ENCODE peak calls at places on chromosomes 2 and 18, in nine cellular contexts. One of them, this sample, is unnamed.

GRCh38 chr2:235468978-235469694 is 24.7 kb upstream of the AGAP1 start:
- DNase-seq in uterus: peak; percentile 20
- DNase-seq in psoas muscle: peak; percentile 18
- DNase-seq in PC-3: peak; percentile 95
- DNase-seq in right lobe of liver: no peak
- DNase-seq in IMR-90: peak; percentile 94
- DNase-seq in endothelial cell of umbilical vein: no peak
- DNase-seq in fibroblast of lung: peak; percentile 91
- DNase-seq in SJCRH30: peak; percentile 40
- DNase-seq in this sample: peak; percentile 37

GRCh38 chr2:73970850-73971471 is 13.7 kb upstream of the TET3 start:
- DNase-seq in uterus: peak; percentile 37
- DNase-seq in psoas muscle: peak; percentile 74
- DNase-seq in PC-3: no peak
- DNase-seq in right lobe of liver: peak; percentile 78
- DNase-seq in IMR-90: no peak
- DNase-seq in endothelial cell of umbilical vein: peak; percentile 76
- DNase-seq in fibroblast of lung: peak; percentile 36
- DNase-seq in SJCRH30: peak; percentile 38
- DNase-seq in this sample: peak; percentile 82

GRCh38 chr2:46256563-46257142 is 40.6 kb upstream of the EPAS1 start:
- DNase-seq in uterus: no peak
- DNase-seq in psoas muscle: no peak
- DNase-seq in PC-3: no peak
- DNase-seq in right lobe of liver: no peak
- DNase-seq in IMR-90: no peak
- DNase-seq in endothelial cell of umbilical vein: peak; percentile 28
- DNase-seq in fibroblast of lung: no peak
- DNase-seq in SJCRH30: no peak
- DNase-seq in this sample: no peak

GRCh38 chr2:169011698-169012097 is 19.4 kb downstream of the ABCB11 start:
- DNase-seq in uterus: no peak
- DNase-seq in psoas muscle: no peak
- DNase-seq in PC-3: no peak
- DNase-seq in right lobe of liver: no peak
- DNase-seq in IMR-90: no peak
- DNase-seq in endothelial cell of umbilical vein: no peak
- DNase-seq in fibroblast of lung: no peak
- DNase-seq in SJCRH30: no peak
- DNase-seq in this sample: no peak

GRCh38 chr18:8929381-8929780 is 173.1 kb upstream of the NDUFV2 start:
- DNase-seq in uterus: no peak
- DNase-seq in psoas muscle: no peak
- DNase-seq in PC-3: no peak
- DNase-seq in right lobe of liver: no peak
- DNase-seq in IMR-90: no peak
- DNase-seq in endothelial cell of umbilical vein: no peak
- DNase-seq in fibroblast of lung: no peak
- DNase-seq in SJCRH30: no peak
- DNase-seq in this sample: no peak

GRCh38 chr2:2912731-2913130 is 464.9 kb downstream of the EIPR1 start:
- DNase-seq in uterus: no peak
- DNase-seq in psoas muscle: no peak
- DNase-seq in PC-3: no peak
- DNase-seq in right lobe of liver: no peak
- DNase-seq in IMR-90: no peak
- DNase-seq in endothelial cell of umbilical vein: no peak
- DNase-seq in fibroblast of lung: no peak
- DNase-seq in SJCRH30: no peak
- DNase-seq in this sample: no peak

GRCh38 chr2:111161971-111162370 is 41.3 kb downstream of the BCL2L11 start:
- DNase-seq in uterus: no peak
- DNase-seq in psoas muscle: peak; percentile 66
- DNase-seq in PC-3: no peak
- DNase-seq in right lobe of liver: peak; percentile 90
- DNase-seq in IMR-90: no peak
- DNase-seq in endothelial cell of umbilical vein: peak; percentile 72
- DNase-seq in fibroblast of lung: no peak
- DNase-seq in SJCRH30: no peak
- DNase-seq in this sample: peak; percentile 62

GRCh38 chr18:20971886-20972267 is 139.7 kb downstream of the ROCK1 start:
- DNase-seq in uterus: no peak
- DNase-seq in psoas muscle: no peak
- DNase-seq in PC-3: peak; percentile 59
- DNase-seq in right lobe of liver: no peak
- DNase-seq in IMR-90: peak; percentile 19
- DNase-seq in endothelial cell of umbilical vein: peak; percentile 42
- DNase-seq in fibroblast of lung: peak; percentile 38
- DNase-seq in SJCRH30: no peak
- DNase-seq in this sample: no peak

GRCh38 chr2:98020992-98021713 is 25.4 kb upstream of the TMEM131 start:
- DNase-seq in uterus: no peak
- DNase-seq in psoas muscle: no peak
- DNase-seq in PC-3: no peak
- DNase-seq in right lobe of liver: no peak
- DNase-seq in IMR-90: no peak
- DNase-seq in endothelial cell of umbilical vein: no peak
- DNase-seq in fibroblast of lung: no peak
- DNase-seq in SJCRH30: no peak
- DNase-seq in this sample: no peak

GRCh38 chr18:56235061-56235772 is 403.2 kb downstream of the TXNL1 start:
- DNase-seq in uterus: no peak
- DNase-seq in psoas muscle: no peak
- DNase-seq in PC-3: no peak
- DNase-seq in right lobe of liver: no peak
- DNase-seq in IMR-90: no peak
- DNase-seq in endothelial cell of umbilical vein: peak; percentile 43
- DNase-seq in fibroblast of lung: no peak
- DNase-seq in SJCRH30: peak; percentile 13
- DNase-seq in this sample: no peak

GRCh38 chr2:205909194-205909572 is 176.8 kb downstream of the INO80D start:
- DNase-seq in uterus: no peak
- DNase-seq in psoas muscle: no peak
- DNase-seq in PC-3: no peak
- DNase-seq in right lobe of liver: no peak
- DNase-seq in IMR-90: no peak
- DNase-seq in endothelial cell of umbilical vein: no peak
- DNase-seq in fibroblast of lung: no peak
- DNase-seq in SJCRH30: no peak
- DNase-seq in this sample: no peak

GRCh38 chr2:120546077-120546864 is 189.4 kb upstream of the GLI2 start:
- DNase-seq in uterus: peak; percentile 47
- DNase-seq in psoas muscle: peak; percentile 78
- DNase-seq in PC-3: no peak
- DNase-seq in right lobe of liver: peak; percentile 47
- DNase-seq in IMR-90: peak; percentile 99
- DNase-seq in endothelial cell of umbilical vein: no peak
- DNase-seq in fibroblast of lung: peak; percentile 85
- DNase-seq in SJCRH30: no peak
- DNase-seq in this sample: no peak

GRCh38 chr2:74941284-74941683 is 17.2 kb upstream of the POLE4 start:
- DNase-seq in uterus: no peak
- DNase-seq in psoas muscle: no peak
- DNase-seq in PC-3: no peak
- DNase-seq in right lobe of liver: no peak
- DNase-seq in IMR-90: no peak
- DNase-seq in endothelial cell of umbilical vein: no peak
- DNase-seq in fibroblast of lung: no peak
- DNase-seq in SJCRH30: no peak
- DNase-seq in this sample: no peak

GRCh38 chr2:4507706-4508105 is 804.3 kb downstream of the DCDC2C start:
- DNase-seq in uterus: no peak
- DNase-seq in psoas muscle: no peak
- DNase-seq in PC-3: no peak
- DNase-seq in right lobe of liver: no peak
- DNase-seq in IMR-90: no peak
- DNase-seq in endothelial cell of umbilical vein: no peak
- DNase-seq in fibroblast of lung: no peak
- DNase-seq in SJCRH30: peak; percentile 83
- DNase-seq in this sample: no peak

GRCh38 chr2:232776435-232776834 is at the start of gene KCNJ13:
- DNase-seq in uterus: no peak
- DNase-seq in psoas muscle: no peak
- DNase-seq in PC-3: peak; percentile 3
- DNase-seq in right lobe of liver: no peak
- DNase-seq in IMR-90: peak; percentile 15
- DNase-seq in endothelial cell of umbilical vein: no peak
- DNase-seq in fibroblast of lung: no peak
- DNase-seq in SJCRH30: no peak
- DNase-seq in this sample: no peak

GRCh38 chr18:54679318-54680149 is 88.5 kb downstream of the DYNAP start:
- DNase-seq in uterus: no peak
- DNase-seq in psoas muscle: no peak
- DNase-seq in PC-3: peak; percentile 88
- DNase-seq in right lobe of liver: no peak
- DNase-seq in IMR-90: peak; percentile 83
- DNase-seq in endothelial cell of umbilical vein: peak; percentile 79
- DNase-seq in fibroblast of lung: peak; percentile 91
- DNase-seq in SJCRH30: no peak
- DNase-seq in this sample: no peak

GRCh38 chr2:240648650-240649275 is 23.5 kb downstream of the GPR35 start:
- DNase-seq in uterus: no peak
- DNase-seq in psoas muscle: no peak
- DNase-seq in PC-3: no peak
- DNase-seq in right lobe of liver: no peak
- DNase-seq in IMR-90: no peak
- DNase-seq in endothelial cell of umbilical vein: no peak
- DNase-seq in fibroblast of lung: no peak
- DNase-seq in SJCRH30: peak; percentile 60
- DNase-seq in this sample: no peak

GRCh38 chr2:39069890-39070289 is 51.0 kb downstream of the SOS1 start:
- DNase-seq in uterus: no peak
- DNase-seq in psoas muscle: no peak
- DNase-seq in PC-3: no peak
- DNase-seq in right lobe of liver: no peak
- DNase-seq in IMR-90: no peak
- DNase-seq in endothelial cell of umbilical vein: no peak
- DNase-seq in fibroblast of lung: no peak
- DNase-seq in SJCRH30: no peak
- DNase-seq in this sample: no peak

GRCh38 chr18:76458522-76459311 is 36.3 kb downstream of the ZNF516 start:
- DNase-seq in uterus: no peak
- DNase-seq in psoas muscle: no peak
- DNase-seq in PC-3: no peak
- DNase-seq in right lobe of liver: no peak
- DNase-seq in IMR-90: no peak
- DNase-seq in endothelial cell of umbilical vein: no peak
- DNase-seq in fibroblast of lung: no peak
- DNase-seq in SJCRH30: no peak
- DNase-seq in this sample: no peak
- H3K27ac ChIP-seq in uterus: peak overlapping the region; percentile 94
- H3K27ac ChIP-seq in psoas muscle: peak overlapping the region; percentile 93
- H3K27ac ChIP-seq in PC-3: peak overlapping the region; percentile 67
- H3K27ac ChIP-seq in right lobe of liver: no peak overlapping the region
- H3K27ac ChIP-seq in IMR-90: peak overlapping the region; percentile 83
- H3K27ac ChIP-seq in endothelial cell of umbilical vein: no peak overlapping the region
- H3K27ac ChIP-seq in fibroblast of lung: peak overlapping the region; percentile 94
- H3K27ac ChIP-seq in SJCRH30: no peak overlapping the region
- H3K27ac ChIP-seq in this sample: peak overlapping the region; percentile 58

DNA sequence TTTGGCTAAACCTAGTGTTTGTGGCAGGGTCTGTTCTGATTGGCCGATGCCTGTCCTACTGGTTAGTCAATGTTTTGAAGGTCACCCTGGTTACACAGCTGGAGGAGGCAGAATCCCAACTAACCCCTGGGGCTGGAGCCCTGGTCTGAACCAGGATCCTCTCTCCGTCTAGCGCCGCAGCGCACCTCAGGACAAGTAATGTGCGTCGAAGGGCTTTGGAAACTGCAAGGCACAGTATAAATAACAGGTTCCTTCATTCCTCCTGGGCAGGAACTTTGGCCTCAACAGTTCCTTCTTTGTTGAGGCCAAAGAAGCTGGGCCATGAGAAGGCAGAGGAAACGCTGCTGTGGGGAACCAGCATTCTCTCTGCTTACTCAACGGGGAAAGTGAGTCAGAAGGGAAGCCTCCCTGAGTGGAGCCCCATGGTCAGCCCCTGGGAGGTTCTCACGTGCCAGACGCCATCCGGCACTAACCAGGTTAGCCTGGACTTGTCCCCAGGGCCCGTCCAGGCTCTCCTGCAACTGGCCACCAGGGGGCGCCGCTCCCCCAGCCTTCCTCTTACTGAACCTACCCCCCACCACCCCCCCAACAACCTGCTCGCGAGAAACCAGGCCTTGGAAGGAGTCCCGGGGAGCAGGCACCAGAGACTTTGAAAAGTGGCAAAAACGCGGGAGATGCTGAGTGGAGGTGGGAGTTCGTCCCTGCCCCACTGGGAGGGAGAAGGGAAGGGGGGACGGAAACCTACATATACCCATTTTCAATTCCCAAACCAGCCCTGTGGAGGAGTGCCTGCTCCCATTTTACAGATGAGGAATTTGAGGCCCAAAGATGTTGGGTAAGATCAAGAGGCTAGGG is 19.8 kb downstream of the TEX44 start:
- DNase-seq in uterus: peak; percentile 95
- DNase-seq in psoas muscle: peak; percentile 94
- DNase-seq in PC-3: peak; percentile 84
- DNase-seq in right lobe of liver: peak; percentile 88
- DNase-seq in IMR-90: peak; percentile 96
- DNase-seq in endothelial cell of umbilical vein: peak; percentile 95
- DNase-seq in fibroblast of lung: peak; percentile 90
- DNase-seq in SJCRH30: peak; percentile 88
- DNase-seq in this sample: peak; percentile 93
- H3K27ac ChIP-seq in uterus: peak overlapping the region; percentile 100
- H3K27ac ChIP-seq in psoas muscle: peak overlapping the region; percentile 78
- H3K27ac ChIP-seq in PC-3: peak overlapping the region; percentile 91
- H3K27ac ChIP-seq in right lobe of liver: peak overlapping the region; percentile 73
- H3K27ac ChIP-seq in IMR-90: peak overlapping the region; percentile 46
- H3K27ac ChIP-seq in endothelial cell of umbilical vein: peak overlapping the region; percentile 89
- H3K27ac ChIP-seq in fibroblast of lung: peak overlapping the region; percentile 99
- H3K27ac ChIP-seq in SJCRH30: no peak overlapping the region
- H3K27ac ChIP-seq in this sample: peak overlapping the region; percentile 95

DNA sequence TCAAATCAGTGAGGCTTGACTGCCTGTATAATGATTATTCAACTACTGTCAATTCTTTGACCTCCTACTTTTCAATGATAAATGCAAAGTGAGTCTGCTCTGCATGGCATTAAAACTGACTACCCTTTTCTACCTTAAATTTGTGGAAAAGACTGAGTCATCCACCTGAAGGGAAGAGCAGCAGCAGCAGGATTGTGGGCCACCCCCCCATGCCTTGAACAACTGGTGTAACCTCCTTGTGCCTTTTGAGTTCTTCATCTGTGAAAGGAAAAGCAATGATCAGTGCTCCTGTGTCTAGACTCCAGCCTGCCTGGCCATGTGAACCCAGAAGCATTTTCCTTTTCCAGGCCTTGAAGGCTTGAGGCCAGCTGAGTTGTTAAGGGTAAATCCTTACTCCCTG is 102.9 kb downstream of the OSR1 start:
- DNase-seq in uterus: no peak
- DNase-seq in psoas muscle: no peak
- DNase-seq in PC-3: peak; percentile 73
- DNase-seq in right lobe of liver: no peak
- DNase-seq in IMR-90: no peak
- DNase-seq in endothelial cell of umbilical vein: no peak
- DNase-seq in fibroblast of lung: no peak
- DNase-seq in SJCRH30: no peak
- DNase-seq in this sample: no peak
- H3K27ac ChIP-seq in uterus: no peak overlapping the region
- H3K27ac ChIP-seq in psoas muscle: no peak overlapping the region
- H3K27ac ChIP-seq in PC-3: peak overlapping the region; percentile 88
- H3K27ac ChIP-seq in right lobe of liver: no peak overlapping the region
- H3K27ac ChIP-seq in IMR-90: no peak overlapping the region
- H3K27ac ChIP-seq in endothelial cell of umbilical vein: no peak overlapping the region
- H3K27ac ChIP-seq in fibroblast of lung: peak overlapping the region; percentile 29
- H3K27ac ChIP-seq in SJCRH30: no peak overlapping the region
- H3K27ac ChIP-seq in this sample: no peak overlapping the region

GRCh38 chr2:155902635-155903034 is 429.9 kb downstream of the NR4A2 start:
- DNase-seq in uterus: no peak
- DNase-seq in psoas muscle: no peak
- DNase-seq in PC-3: peak; percentile 36
- DNase-seq in right lobe of liver: no peak
- DNase-seq in IMR-90: no peak
- DNase-seq in endothelial cell of umbilical vein: no peak
- DNase-seq in fibroblast of lung: no peak
- DNase-seq in SJCRH30: no peak
- DNase-seq in this sample: no peak
- H3K27ac ChIP-seq in uterus: no peak overlapping the region
- H3K27ac ChIP-seq in psoas muscle: no peak overlapping the region
- H3K27ac ChIP-seq in PC-3: no peak overlapping the region
- H3K27ac ChIP-seq in right lobe of liver: no peak overlapping the region
- H3K27ac ChIP-seq in IMR-90: no peak overlapping the region
- H3K27ac ChIP-seq in endothelial cell of umbilical vein: no peak overlapping the region
- H3K27ac ChIP-seq in fibroblast of lung: no peak overlapping the region
- H3K27ac ChIP-seq in SJCRH30: no peak overlapping the region
- H3K27ac ChIP-seq in this sample: no peak overlapping the region